ENCODE peak calls at places on chromosomes 4 and X, in five cellular contexts. V is A549, C is activated B cell treated with CpG ODN at 0.5 μM for 24 hours, J is kidney glomerular epithelial cell, F is cardiac fibroblast. W is an unnamed sample.
A peak's percentile ranks its signal among the peaks of the same experiment; 100 is the strongest.

GRCh38 chr4:81030061-81030616 is 369 bp upstream of the BMP3 start:
- DNase-seq in C (no peak), V (no peak), J (no peak), F (no peak), W (no peak)

GRCh38 chrX:107731831-107732502 is 43.6 kb downstream of the TSC22D3 start:
- DNase-seq in F (peak; percentile 97), C (no peak), V (peak; percentile 83), J (peak; percentile 77), W (peak; percentile 90)

GRCh38 chr4:106569151-106570029 is 200.8 kb upstream of the GIMD1 start:
- DNase-seq in V (no peak), J (no peak), F (no peak), C (no peak), W (no peak)

GRCh38 chr4:38759077-38759789 is 23.6 kb downstream of the TLR10 start:
- DNase-seq in V (peak; percentile 43), C (no peak), J (peak; percentile 19), F (peak; percentile 84), W (peak; percentile 31)

GRCh38 chr4:39410415-39410814 is 3.7 kb downstream of the KLB start:
- DNase-seq in C (no peak), F (peak; percentile 33), V (peak; percentile 36), J (no peak), W (no peak)

GRCh38 chrX:15298201-15298600 is 17.2 kb downstream of the ASB11 start:
- DNase-seq in V (no peak), F (peak; percentile 46), C (no peak), J (no peak), W (no peak)

GRCh38 chr4:119729815-119730643 is 101.4 kb upstream of the PDE5A start:
- DNase-seq in J (peak; percentile 52), C (no peak), F (peak; percentile 69), V (peak; percentile 76), W (no peak)

GRCh38 chr4:26061248-26061986 is 147.4 kb downstream of the SMIM20 start:
- DNase-seq in V (peak; percentile 56), J (no peak), C (no peak), F (peak; percentile 59), W (no peak)

GRCh38 chr4:182143822-182144620 is 99.2 kb upstream of the TENM3 start:
- DNase-seq in C (no peak), F (peak; percentile 68), J (peak; percentile 80), V (peak; percentile 40), W (no peak)

GRCh38 chr4:119070301-119070700 is 65.3 kb upstream of the MYOZ2 start:
- DNase-seq in C (no peak), V (no peak), J (no peak), F (no peak), W (no peak)